ENCODE peak calls at places on chromosomes 2 and 18, in nine cellular contexts. V is WERI-Rb-1, W is PC-3, L is pancreas, B is heart right ventricle, C is fibroblast of lung, I is foreskin keratinocyte, O is left ventricle myocardium inferior, T is BE2C. Y is an unnamed sample. For H3K27me3, the result is how much of the 10 kb centered on the place peaks cover.

GRCh38 chr2:43402452-43402937 is 176.1 kb upstream of the ZFP36L2 start:
- DNase-seq in B (no peak), T (no peak), C (no peak), V (no peak), O (no peak), W (no peak), L (no peak), I (no peak), Y (no peak)

GRCh38 chr2:23381084-23381483 is 3.9 kb upstream of the KLHL29 start:
- DNase-seq in C (peak), V (no peak), T (peak), W (peak), O (no peak), B (no peak), L (peak), I (peak), Y (peak)

GRCh38 chr2:151029406-151030157 is 232.1 kb downstream of the RBM43 start:
- DNase-seq in W (no peak), L (no peak), B (no peak), T (no peak), I (no peak), V (no peak), O (no peak), C (peak), Y (no peak)

GRCh38 chr2:96891591-96892333 is 21.9 kb upstream of the SEMA4C start:
- DNase-seq in W (no peak), C (peak), L (no peak), V (no peak), I (no peak), T (no peak), O (no peak), B (no peak), Y (peak)

GRCh38 chr2:134206573-134206972 is 47.3 kb upstream of the MGAT5 start:
- DNase-seq in O (peak), W (peak), I (no peak), B (peak), V (no peak), C (peak), L (no peak), T (peak), Y (no peak)

GRCh38 chr2:10482460-10482859 is 34.3 kb upstream of the ODC1 start:
- DNase-seq in V (no peak), I (no peak), C (no peak), W (no peak), B (no peak), O (no peak), L (no peak), T (no peak), Y (no peak)

GRCh38 chr2:86249176-86249842 is 50.1 kb downstream of the MRPL35 start:
- DNase-seq in C (peak), B (no peak), V (no peak), T (peak), W (peak), O (no peak), I (peak), L (no peak), Y (no peak)

GRCh38 chr18:11849279-11849678 is 1.9 kb upstream of the CHMP1B start:
- DNase-seq in W (no peak), V (no peak), C (no peak), O (no peak), B (no peak), I (no peak), L (no peak), T (no peak), Y (no peak)

GRCh38 chr2:75675908-75676307 is 29.3 kb downstream of the MRPL19 start:
- DNase-seq in B (no peak), L (no peak), O (no peak), C (no peak), T (no peak), V (no peak), I (no peak), W (no peak), Y (no peak)

GRCh38 chr2:239790721-239791120 is 234.4 kb downstream of the NDUFA10 start:
- DNase-seq in C (no peak), I (no peak), W (no peak), V (no peak), B (no peak), L (no peak), T (no peak), O (no peak), Y (peak)

GRCh38 chr2:157178865-157179264 is 78.6 kb upstream of the GALNT5 start:
- DNase-seq in B (no peak), V (no peak), O (no peak), I (no peak), L (no peak), T (no peak), W (no peak), C (no peak), Y (no peak)

GRCh38 chr18:7155887-7156286 is 38.3 kb upstream of the LAMA1 start:
- DNase-seq in C (no peak), O (no peak), V (no peak), T (no peak), W (no peak), B (no peak), I (no peak), L (no peak), Y (no peak)

GRCh38 chr18:7158201-7158600 is 40.6 kb upstream of the LAMA1 start:
- DNase-seq in W (peak), L (no peak), B (no peak), C (peak), V (no peak), O (no peak), I (no peak), T (no peak), Y (no peak)

GRCh38 chr18:7152485-7152884 is 34.9 kb upstream of the LAMA1 start:
- DNase-seq in V (no peak), B (no peak), O (no peak), W (no peak), C (no peak), T (no peak), I (no peak), L (no peak), Y (no peak)

GRCh38 chr18:7155092-7155491 is 37.5 kb upstream of the LAMA1 start:
- DNase-seq in I (no peak), L (no peak), C (no peak), O (no peak), B (no peak), W (no peak), V (no peak), T (no peak), Y (no peak)

DNA sequence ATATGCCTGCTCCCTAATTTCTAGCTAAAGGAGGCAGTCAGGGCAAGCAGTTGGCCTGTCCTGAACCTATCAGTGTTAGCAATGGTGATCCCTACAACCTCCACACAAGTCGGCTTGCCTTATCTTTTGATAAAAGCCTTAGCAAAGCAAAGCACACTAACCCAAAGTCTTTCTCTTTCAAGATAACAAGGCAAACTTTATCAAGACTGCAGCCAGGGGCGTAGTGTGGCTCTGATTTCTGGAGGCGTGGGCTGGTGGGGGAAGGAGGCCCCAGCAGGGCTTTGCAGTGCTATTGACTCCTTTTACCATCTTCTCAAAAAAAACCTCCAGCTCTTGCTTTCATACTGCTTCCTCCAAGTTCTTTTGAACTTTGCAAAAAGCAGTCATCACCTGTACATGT is 40.2 kb upstream of the LAMA1 start:
- DNase-seq in O (no peak), I (no peak), W (no peak), V (no peak), C (no peak), B (no peak), L (no peak), T (no peak), Y (no peak)
- H3K27me3 ChIP-seq in O (under half), I (under half), W (under half), V (under half), C (under half), B (under half), L (under half), T (under half), Y (under half)

GRCh38 chr2:69911985-69912563 is 2.8 kb upstream of the MXD1 start:
- DNase-seq in C (peak), I (no peak), B (no peak), T (no peak), W (peak), L (no peak), O (no peak), V (no peak), Y (no peak)
- TF ChIP-seq CTCF in C (peak), I (peak), B (peak), T (peak), W (peak), L (peak), O (peak), V (peak), Y (peak)

DNA sequence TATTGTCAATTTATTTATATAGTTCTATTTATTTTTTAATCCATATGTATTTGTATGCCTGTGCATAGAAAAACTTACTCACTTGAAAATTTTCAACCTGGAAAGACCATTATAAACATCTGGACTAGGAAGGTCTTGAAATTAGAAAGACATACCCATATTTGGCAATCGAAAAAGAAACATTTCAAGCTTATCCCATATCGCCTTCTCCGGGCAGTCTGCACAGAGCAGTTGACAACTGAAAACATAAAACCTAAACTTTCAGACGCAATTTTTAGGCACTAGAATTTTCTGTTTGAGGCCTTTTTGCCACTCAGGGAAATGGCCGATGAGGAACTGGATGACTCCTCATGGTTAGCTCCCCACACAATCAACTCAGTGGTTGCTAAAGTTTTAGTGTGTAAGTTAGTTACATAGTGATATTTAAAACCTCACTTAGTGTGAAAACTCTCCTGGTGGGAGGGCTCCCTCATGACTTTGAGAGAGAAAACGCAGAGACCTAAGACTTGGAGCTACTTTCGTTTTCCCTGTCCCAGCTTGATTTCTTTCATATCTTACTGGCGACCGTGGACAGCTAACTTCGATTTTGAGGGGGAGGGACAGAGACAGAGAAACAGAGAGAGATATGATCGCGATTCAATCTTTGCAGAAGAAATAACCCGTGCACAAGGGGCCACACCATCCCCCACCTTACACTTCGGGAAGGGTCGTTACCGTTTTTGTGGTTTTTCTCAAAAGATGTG is 3.2 kb upstream of the HOXD12 start:
- DNase-seq in L (no peak), I (no peak), O (no peak), C (no peak), V (no peak), W (peak), B (no peak), T (no peak), Y (no peak)
- H3K27me3 ChIP-seq in L (half or more), I (half or more), O (half or more), C (half or more), V (half or more), W (under half), B (half or more), T (half or more), Y (half or more)

GRCh38 chr2:26772064-26773001 is 8.2 kb downstream of the SLC35F6 start:
- DNase-seq in I (no peak), V (peak), O (peak), W (peak), L (peak), B (peak), T (no peak), C (peak), Y (peak)
- TF ChIP-seq CTCF in I (no peak), V (no peak), O (no peak), W (no peak), L (no peak), B (no peak), T (no peak), C (no peak), Y (no peak)

DNA sequence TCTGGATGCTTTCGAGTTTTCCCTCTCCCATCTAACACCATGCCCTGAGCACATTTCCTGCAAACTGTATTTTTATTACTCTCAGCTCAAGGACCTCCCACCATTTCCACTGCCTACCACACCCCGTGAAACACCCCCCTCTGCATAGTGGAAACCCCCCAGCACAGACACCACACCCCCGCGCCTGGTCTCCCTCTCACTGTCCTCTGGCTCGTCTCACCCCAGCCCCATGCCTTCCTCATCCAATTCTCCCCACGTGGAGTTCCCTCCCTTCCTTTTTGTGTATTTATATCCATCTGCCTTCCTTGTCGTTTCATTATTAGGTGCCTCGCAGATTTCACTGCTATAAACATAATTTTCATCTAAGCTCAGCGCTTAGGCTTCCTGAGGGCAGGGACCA is 307.5 kb downstream of the CELF4 start:
- DNase-seq in C (no peak), V (no peak), I (no peak), L (no peak), O (no peak), B (no peak), W (no peak), T (no peak), Y (no peak)
- H3K27me3 ChIP-seq in C (under half), V (under half), I (half or more), L (under half), O (half or more), B (half or more), W (under half), T (under half), Y (under half)

GRCh38 chr18:45849529-45849928 is 24.1 kb downstream of the SIGLEC15 start:
- DNase-seq in V (no peak), W (no peak), I (no peak), B (no peak), L (no peak), T (no peak), C (no peak), O (no peak), Y (no peak)

GRCh38 chr18:45851196-45851925 is 25.9 kb downstream of the SIGLEC15 start:
- DNase-seq in O (no peak), T (no peak), L (no peak), V (no peak), B (no peak), I (no peak), C (peak), W (no peak), Y (no peak)

GRCh38 chr18:45847119-45847518 is 21.6 kb downstream of the SIGLEC15 start:
- DNase-seq in O (no peak), W (no peak), B (no peak), V (no peak), T (no peak), L (no peak), I (no peak), C (no peak), Y (no peak)

GRCh38 chr18:45852631-45853030 is 27.2 kb downstream of the SIGLEC15 start:
- DNase-seq in B (no peak), C (no peak), L (no peak), O (no peak), I (no peak), W (no peak), T (no peak), V (no peak), Y (no peak)

GRCh38 chr18:45850021-45850420 is 24.5 kb downstream of the SIGLEC15 start:
- DNase-seq in B (no peak), V (peak), O (no peak), W (peak), L (no peak), C (no peak), T (no peak), I (no peak), Y (no peak)
- TF ChIP-seq CTCF in B (no peak), V (peak), O (peak), W (peak), L (no peak), C (peak), T (peak), I (peak), Y (no peak)

GRCh38 chr18:62324355-62324828 is 718 bp upstream of the TNFRSF11A start:
- DNase-seq in I (no peak), B (no peak), T (no peak), V (no peak), C (no peak), O (no peak), W (no peak), L (no peak), Y (no peak)

GRCh38 chr18:62326646-62327348 is 1.7 kb downstream of the TNFRSF11A start:
- DNase-seq in V (no peak), C (no peak), I (no peak), O (no peak), B (no peak), L (no peak), T (no peak), W (peak), Y (no peak)

GRCh38 chr18:62324917-62325805 is at the start of gene TNFRSF11A:
- DNase-seq in B (peak), T (no peak), C (no peak), V (peak), L (peak), W (peak), I (peak), O (peak), Y (peak)

GRCh38 chr18:62325806-62326645 is 916 bp downstream of the TNFRSF11A start:
- DNase-seq in W (peak), I (no peak), O (no peak), V (peak), C (peak), T (no peak), B (no peak), L (peak), Y (no peak)

GRCh38 chr18:62323483-62324354 is 1.4 kb upstream of the TNFRSF11A start:
- DNase-seq in T (no peak), B (no peak), W (no peak), I (no peak), O (no peak), L (no peak), C (no peak), V (no peak), Y (no peak)
- H3K27me3 ChIP-seq in T (under half), B (half or more), W (under half), I (half or more), O (half or more), L (under half), C (under half), V (under half), Y (under half)

GRCh38 chr2:161586517-161587167 is 37.6 kb upstream of the SLC4A10 start:
- DNase-seq in B (no peak), W (peak), O (no peak), C (peak), V (no peak), L (no peak), I (no peak), T (no peak), Y (no peak)
- TF ChIP-seq CTCF in B (peak), W (peak), O (peak), C (peak), V (peak), L (peak), I (peak), T (peak), Y (peak)